ENCODE peak calls at places on chromosomes 1 and 21, in six cellular contexts. F is A549, D is caudate nucleus, R is kidney, V is prostate gland, P is hepatocyte. B is an unnamed sample.

GRCh38 chr1:26828352-26829093 is 2.0 kb downstream of the ZDHHC18 start:
- DNase-seq in V (no peak), R (no peak), F (no peak), P (no peak), D (no peak), B (no peak)

GRCh38 chr1:36754366-36754765 is 271.7 kb upstream of the CSF3R start:
- DNase-seq in R (no peak), V (no peak), P (no peak), D (no peak), F (no peak), B (no peak)

GRCh38 chr1:158094571-158094970 is 86.1 kb upstream of the CD1D start:
- DNase-seq in F (no peak), P (no peak), R (no peak), D (no peak), V (no peak), B (no peak)

GRCh38 chr1:193462629-193463320 is 276.4 kb upstream of the B3GALT2 start:
- DNase-seq in P (no peak), D (no peak), V (no peak), R (no peak), F (no peak), B (peak)

GRCh38 chr1:168161459-168161858 is 17.3 kb upstream of the TIPRL start:
- DNase-seq in D (no peak), F (no peak), R (no peak), V (no peak), P (no peak), B (peak)

GRCh38 chr1:214264196-214264595 is 16.8 kb upstream of the SMYD2 start:
- DNase-seq in F (no peak), V (no peak), D (no peak), R (no peak), P (no peak), B (no peak)

GRCh38 chr1:184832517-184832916 is 77.9 kb upstream of the EDEM3 start:
- DNase-seq in P (no peak), R (no peak), V (no peak), F (no peak), D (no peak), B (no peak)

GRCh38 chr1:1946540-1946939 is 27.5 kb upstream of the TMEM52 start:
- DNase-seq in R (peak), P (no peak), F (no peak), V (no peak), D (no peak), B (peak)

GRCh38 chr1:76268341-76268740 is 193.8 kb downstream of the ST6GALNAC3 start:
- DNase-seq in F (no peak), P (no peak), V (no peak), D (no peak), R (no peak), B (no peak)

GRCh38 chr21:26199471-26199870 is 28.9 kb upstream of the APP start:
- DNase-seq in R (no peak), V (no peak), D (no peak), P (no peak), F (no peak), B (no peak)

GRCh38 chr1:179939941-179940340 is 14.7 kb upstream of the CEP350 start:
- DNase-seq in P (no peak), F (no peak), D (no peak), V (no peak), R (no peak), B (no peak)

GRCh38 chr1:1628656-1629429 is 3.1 kb upstream of the MMP23B start:
- DNase-seq in P (no peak), F (no peak), V (no peak), D (no peak), R (peak), B (no peak)

GRCh38 chr1:35243681-35244080 is 24.8 kb upstream of the ZMYM4 start:
- DNase-seq in R (no peak), F (no peak), D (no peak), P (peak), V (no peak), B (no peak)

GRCh38 chr1:246157516-246157915 is 349.6 kb downstream of the SMYD3 start:
- DNase-seq in V (no peak), R (no peak), P (no peak), F (no peak), D (no peak), B (peak)

GRCh38 chr1:233518344-233518743 is 95.6 kb upstream of the KCNK1 start:
- DNase-seq in P (peak), D (no peak), V (no peak), R (no peak), F (peak), B (peak)

GRCh38 chr1:223001653-223002634 is 141.1 kb downstream of the TLR5 start:
- DNase-seq in P (no peak), R (no peak), V (no peak), F (no peak), D (no peak), B (no peak)

GRCh38 chr21:42376338-42376982 is 10.1 kb upstream of the TFF1 start:
- DNase-seq in F (no peak), P (no peak), R (peak), D (no peak), V (peak), B (no peak)

GRCh38 chr1:25643962-25644361 is 27.4 kb downstream of the MAN1C1 start:
- DNase-seq in V (no peak), R (no peak), F (no peak), D (no peak), P (no peak), B (no peak)

GRCh38 chr1:37723390-37724078 is 31.2 kb downstream of the CDCA8 start:
- DNase-seq in D (no peak), V (no peak), F (no peak), R (no peak), P (no peak), B (peak)

GRCh38 chr1:193111641-193112090 is 6.5 kb upstream of the GLRX2 start:
- DNase-seq in R (peak), D (no peak), V (peak), F (no peak), P (peak), B (peak)

GRCh38 chr1:204410764-204411450 is 710 bp downstream of the PPP1R15B start:
- DNase-seq in D (no peak), R (no peak), P (peak), V (peak), F (no peak), B (peak)

GRCh38 chr1:80656628-80657019 is 1144.1 kb upstream of the ADGRL2 start:
- DNase-seq in P (peak), R (no peak), D (no peak), F (peak), V (no peak), B (no peak)

GRCh38 chr1:214604543-214604942 is 1.5 kb downstream of the CENPF start:
- DNase-seq in R (no peak), V (no peak), P (no peak), F (no peak), D (no peak), B (no peak)

GRCh38 chr1:243471026-243471685 is 215.3 kb downstream of the SDCCAG8 start:
- DNase-seq in F (no peak), D (no peak), R (no peak), V (no peak), P (no peak), B (no peak)

GRCh38 chr1:94832446-94832845 is 12.3 kb downstream of the SLC44A3 start:
- DNase-seq in R (no peak), V (no peak), F (no peak), P (no peak), D (no peak), B (peak)

GRCh38 chr1:201648066-201648910 is 109.4 kb downstream of the NAV1 start:
- DNase-seq in R (peak), F (peak), V (peak), D (peak), P (peak), B (peak)

GRCh38 chr1:22255341-22256212 is 112.7 kb upstream of the WNT4 start:
- DNase-seq in F (no peak), D (no peak), R (no peak), V (no peak), P (peak), B (no peak)

GRCh38 chr1:187790724-187791123 is 962.0 kb downstream of the PLA2G4A start:
- DNase-seq in D (no peak), P (no peak), R (no peak), F (no peak), V (no peak), B (no peak)

GRCh38 chr1:182601416-182601786 is 2.8 kb downstream of the RGS16 start:
- DNase-seq in F (peak), R (no peak), P (peak), V (peak), D (no peak), B (peak)

GRCh38 chr1:116508984-116509980 is 61.5 kb downstream of the CD58 start:
- DNase-seq in P (peak), F (peak), D (no peak), R (no peak), V (no peak), B (no peak)

GRCh38 chr1:6258675-6259074 is 2.2 kb downstream of the GPR153 start:
- DNase-seq in P (no peak), F (no peak), R (no peak), D (no peak), V (no peak), B (no peak)

GRCh38 chr1:8323706-8324105 is 5.8 kb downstream of the SLC45A1 start:
- DNase-seq in F (no peak), D (no peak), V (no peak), P (no peak), R (no peak), B (no peak)

GRCh38 chr1:203367051-203367450 is 16.1 kb upstream of the FMOD start:
- DNase-seq in F (no peak), D (no peak), V (peak), P (no peak), R (no peak), B (no peak)

GRCh38 chr1:227297073-227297793 is 21.1 kb downstream of the CDC42BPA start:
- DNase-seq in R (no peak), D (no peak), F (no peak), P (no peak), V (no peak), B (no peak)

GRCh38 chr1:172726740-172727139 is 67.8 kb downstream of the FASLG start:
- DNase-seq in V (no peak), F (no peak), R (no peak), P (no peak), D (no peak), B (no peak)

GRCh38 chr1:217088521-217089221 is 365.4 kb upstream of the ESRRG start:
- DNase-seq in P (no peak), R (no peak), V (no peak), F (no peak), D (no peak), B (peak)

GRCh38 chr1:71351438-71351837 is 270.6 kb upstream of the ZRANB2 start:
- DNase-seq in P (no peak), F (no peak), V (no peak), D (no peak), R (no peak), B (no peak)

GRCh38 chr1:17970757-17971156 is 136.8 kb upstream of the IGSF21 start:
- DNase-seq in R (no peak), V (no peak), D (no peak), P (no peak), F (no peak), B (no peak)

GRCh38 chr1:157198619-157199420 is 60.6 kb upstream of the ETV3 start:
- DNase-seq in V (no peak), D (no peak), F (no peak), R (no peak), P (peak), B (no peak)

GRCh38 chr1:89896105-89896942 is 75.5 kb downstream of the LRRC8D start:
- DNase-seq in P (no peak), V (no peak), D (no peak), F (no peak), R (no peak), B (no peak)

GRCh38 chr1:197674286-197674685 is 101.0 kb downstream of the DENND1B start:
- DNase-seq in V (no peak), P (no peak), F (no peak), R (no peak), D (no peak), B (no peak)
- H3K27ac ChIP-seq in V (no peak), P (no peak), F (no peak), R (no peak), D (no peak), B (no peak)

GRCh38 chr1:15943515-15944307 is 32.2 kb downstream of the ZBTB17 start:
- DNase-seq in F (no peak), D (no peak), V (no peak), R (no peak), P (no peak), B (no peak)

GRCh38 chr1:15944308-15945010 is 31.4 kb downstream of the ZBTB17 start:
- DNase-seq in D (no peak), F (no peak), V (no peak), P (no peak), R (no peak), B (no peak)

GRCh38 chr1:15941044-15941840 is 34.7 kb downstream of the ZBTB17 start:
- DNase-seq in D (no peak), R (no peak), P (no peak), V (no peak), F (no peak), B (no peak)

GRCh38 chr1:15941899-15942660 is 33.8 kb downstream of the ZBTB17 start:
- DNase-seq in V (no peak), P (no peak), F (no peak), R (no peak), D (no peak), B (no peak)

DNA sequence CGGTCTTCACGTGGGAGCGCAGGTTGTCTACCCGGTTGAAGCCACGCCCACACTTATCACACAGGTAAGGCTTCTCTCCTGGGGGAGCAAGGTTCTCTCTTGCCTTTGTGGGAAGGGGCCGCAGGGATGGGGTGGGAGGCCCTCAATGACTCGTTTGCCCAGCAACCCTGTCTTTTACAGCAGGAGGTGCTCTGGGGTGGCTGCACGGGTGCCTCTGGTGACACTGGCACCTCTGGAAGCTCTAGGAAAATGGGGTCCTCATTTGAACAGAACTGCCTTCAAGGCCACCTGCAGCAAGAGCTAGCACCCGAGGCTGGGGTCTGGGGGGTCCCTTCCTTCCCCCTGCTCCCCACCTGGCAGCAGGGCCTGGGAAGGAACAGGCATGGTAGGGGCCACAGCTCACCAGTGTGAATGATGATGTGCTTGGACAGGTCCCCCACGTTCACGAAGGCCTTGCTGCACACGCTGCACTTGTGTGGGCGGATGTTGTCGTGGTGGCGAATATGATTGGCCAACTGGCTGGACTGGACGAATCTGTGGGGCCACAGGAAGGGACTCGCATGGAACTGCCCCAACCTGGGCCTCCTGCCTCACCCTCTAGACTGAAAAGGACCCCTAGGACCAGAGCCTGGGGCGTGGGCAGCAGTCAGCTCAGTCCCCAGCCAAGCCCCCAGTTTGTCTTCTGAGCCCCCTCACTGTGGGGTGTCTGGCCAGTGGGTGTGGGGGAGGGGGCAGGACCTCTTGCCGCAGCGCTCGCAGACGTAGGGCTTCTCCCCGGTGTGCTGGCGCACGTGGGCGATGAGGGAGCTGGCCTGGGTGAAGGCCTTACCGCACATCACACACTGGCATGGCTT is 33.0 kb downstream of the ZBTB17 start:
- DNase-seq in F (no peak), V (no peak), R (no peak), P (no peak), D (no peak), B (no peak)
- H3K27ac ChIP-seq in F (no peak), V (no peak), R (no peak), P (no peak), D (no peak), B (no peak)

GRCh38 chr1:231507476-231508355 is 20.8 kb upstream of the TSNAX start:
- DNase-seq in R (no peak), D (no peak), V (no peak), P (no peak), F (no peak), B (no peak)
- H3K27ac ChIP-seq in R (no peak), D (no peak), V (no peak), P (peak), F (no peak), B (peak)

GRCh38 chr21:39185157-39185556 is 1.9 kb upstream of the PSMG1 start:
- DNase-seq in D (no peak), R (no peak), F (no peak), V (no peak), P (no peak), B (no peak)
- H3K27ac ChIP-seq in D (no peak), R (no peak), F (no peak), V (no peak), P (no peak), B (no peak)

DNA sequence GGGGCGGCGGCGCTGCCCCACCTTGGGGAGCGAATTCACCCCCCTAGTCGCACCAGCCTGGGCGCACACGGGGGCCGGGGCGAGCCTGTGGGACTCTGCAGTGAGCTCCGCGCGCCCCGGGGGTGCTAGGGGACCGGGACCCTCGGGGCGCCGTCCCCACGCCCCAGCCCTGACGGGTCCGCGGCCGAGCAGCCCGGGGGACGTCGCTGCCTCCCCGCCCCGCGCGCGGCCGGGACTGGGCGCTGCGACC is 545 bp downstream of the RCAN1 start:
- DNase-seq in P (no peak), V (no peak), D (no peak), R (no peak), F (no peak), B (no peak)
- H3K27ac ChIP-seq in P (no peak), V (no peak), D (peak), R (no peak), F (peak), B (peak)

GRCh38 chr21:34072145-34073031 is 990 bp upstream of the MRPS6 start:
- DNase-seq in V (peak), F (no peak), R (no peak), P (no peak), D (no peak), B (no peak)
- H3K27ac ChIP-seq in V (peak), F (peak), R (peak), P (peak), D (peak), B (peak)

GRCh38 chr1:206581571-206581981 is 30.7 kb downstream of the EIF2D start:
- DNase-seq in D (no peak), V (no peak), F (no peak), R (no peak), P (no peak), B (no peak)

GRCh38 chr1:206584265-206584648 is 28.0 kb downstream of the EIF2D start:
- DNase-seq in P (no peak), F (no peak), R (no peak), D (no peak), V (no peak), B (no peak)

GRCh38 chr1:206580438-206581113 is 31.7 kb downstream of the EIF2D start:
- DNase-seq in D (no peak), F (no peak), R (no peak), P (no peak), V (no peak), B (no peak)

GRCh38 chr1:206582537-206583460 is 29.5 kb downstream of the EIF2D start:
- DNase-seq in V (no peak), P (no peak), R (no peak), F (no peak), D (peak), B (no peak)

GRCh38 chr1:206583461-206584264 is 28.6 kb downstream of the EIF2D start:
- DNase-seq in V (peak), P (peak), D (no peak), F (peak), R (peak), B (peak)
- H3K27ac ChIP-seq in V (no peak), P (no peak), D (no peak), F (no peak), R (no peak), B (peak)

DNA sequence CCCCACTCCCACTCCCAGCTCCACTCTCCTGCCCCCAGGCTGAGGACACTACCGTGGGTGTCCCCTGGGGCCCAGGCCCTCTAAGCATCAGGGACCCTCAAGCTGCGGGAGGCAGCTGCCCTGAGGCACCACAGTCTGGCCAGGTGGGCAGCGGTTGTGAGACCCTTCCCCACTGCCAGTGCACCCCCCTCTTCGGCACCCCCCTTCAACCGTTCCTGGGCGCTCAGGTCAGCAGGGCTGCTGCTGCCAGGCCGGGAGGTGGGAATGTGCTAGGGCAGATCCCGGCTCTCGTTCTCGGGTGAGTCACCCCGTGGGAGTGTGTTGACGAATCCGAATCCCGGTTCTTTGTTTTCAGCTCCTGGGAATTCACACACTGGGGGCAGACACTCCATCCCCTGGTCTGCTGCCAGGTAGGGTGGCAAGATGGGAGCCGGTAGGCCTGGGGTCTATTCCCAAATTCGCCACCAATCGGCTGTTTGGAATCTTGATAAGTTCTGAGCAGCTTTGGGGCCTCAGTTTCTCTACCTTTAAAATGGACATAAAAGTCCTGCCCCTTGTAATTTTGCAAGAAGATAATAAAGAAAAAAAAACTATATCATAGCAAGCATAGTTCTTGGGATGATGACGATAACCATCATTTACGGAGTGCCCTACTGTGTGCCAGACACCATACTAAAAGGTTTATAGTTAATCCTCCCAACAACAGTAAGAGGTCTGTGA is 28.5 kb upstream of the CASZ1 start:
- DNase-seq in V (peak), P (no peak), D (no peak), F (peak), R (no peak), B (peak)
- H3K27ac ChIP-seq in V (peak), P (no peak), D (no peak), F (peak), R (no peak), B (no peak)

B was measured in cardiac muscle cell.